ENCODE peak calls at places on chromosomes 13 and 19, in four cellular contexts. G, H, K and N are unnamed samples.

GRCh38 chr19:50325310-50326100 is 3.7 kb downstream of the KCNC3 start:
- DNase-seq in G (peak; percentile 95), H (peak; percentile 66), K (peak; percentile 86), N (peak; percentile 85)

GRCh38 chr19:38831142-38831605 is 420 bp downstream of the ECH1 start:
- DNase-seq in G (no peak), H (no peak), K (no peak), N (peak; percentile 69)

GRCh38 chr13:40591091-40591490 is 75.3 kb downstream of the FOXO1 start:
- DNase-seq in G (no peak), H (no peak), K (no peak), N (peak; percentile 82)

GRCh38 chr19:55600336-55601028 is 394 bp downstream of the ZNF524 start:
- DNase-seq in G (peak; percentile 91), H (peak; percentile 76), K (peak; percentile 94), N (peak; percentile 91)

GRCh38 chr13:90867336-90867683 is 480.2 kb upstream of the MIR17HG start:
- DNase-seq in G (peak; percentile 64), H (no peak), K (peak; percentile 82), N (peak; percentile 76)

GRCh38 chr13:69565334-69565733 is 542.3 kb upstream of the ATXN8OS start:
- DNase-seq in G (no peak), H (no peak), K (peak; percentile 43), N (peak; percentile 46)

GRCh38 chr13:98228661-98229349 is 51.7 kb upstream of the RNF113B start:
- DNase-seq in G (no peak), H (no peak), K (no peak), N (no peak)

GRCh38 chr19:1161716-1162115 is 12.4 kb downstream of the SBNO2 start:
- DNase-seq in G (no peak), H (no peak), K (no peak), N (no peak)

DNA sequence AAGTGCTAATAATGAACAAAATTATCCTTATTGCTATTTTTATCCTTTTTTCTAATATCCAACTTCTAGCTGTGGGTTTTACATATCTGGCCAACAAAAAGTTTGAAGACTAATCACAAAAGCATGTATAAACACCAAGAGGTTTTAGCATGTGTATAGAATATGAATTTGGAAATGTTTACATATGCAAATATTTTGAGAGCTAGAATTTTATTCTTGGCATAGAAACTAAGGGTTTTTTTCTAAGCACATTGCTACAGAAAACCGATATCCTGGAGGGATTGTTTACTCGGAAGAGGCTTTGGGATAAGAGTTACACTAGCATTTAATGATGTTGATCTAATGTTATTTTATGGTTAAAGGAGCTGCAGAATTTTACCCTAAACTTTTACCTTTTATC is 392.1 kb downstream of the EFNB2 start:
- DNase-seq in G (no peak), H (no peak), K (no peak), N (no peak)
- H3K4me3 ChIP-seq in G (no peak overlapping the region), H (no peak overlapping the region), K (no peak overlapping the region), N (no peak overlapping the region)

DNA sequence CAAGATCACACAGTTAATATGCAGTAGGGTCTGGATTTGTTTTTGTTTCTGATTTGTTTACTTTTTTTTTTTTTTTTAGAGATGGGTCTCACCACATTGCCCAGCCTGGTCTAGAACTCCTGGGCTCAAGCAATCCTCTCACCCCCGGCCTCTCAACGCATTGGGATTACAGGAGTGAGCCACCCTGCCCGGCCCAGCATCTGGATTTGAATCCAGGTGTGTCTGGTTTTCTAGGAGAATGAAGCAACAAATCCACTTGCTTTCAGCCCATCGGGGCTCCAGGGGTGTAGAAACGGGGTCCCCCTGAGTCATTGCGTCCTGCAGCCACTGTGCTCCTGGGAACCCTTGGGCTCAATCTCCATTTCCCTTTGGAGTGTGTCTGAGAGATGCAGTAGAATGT is 6.6 kb downstream of the CACNG8 start:
- DNase-seq in G (no peak), H (no peak), K (no peak), N (no peak)
- H3K27me3 ChIP-seq in G (no peaks in the 10 kb centered on the region), H (peaks cover 15% of the 10 kb centered on the region), K (no peaks in the 10 kb centered on the region), N (no peaks in the 10 kb centered on the region)

DNA sequence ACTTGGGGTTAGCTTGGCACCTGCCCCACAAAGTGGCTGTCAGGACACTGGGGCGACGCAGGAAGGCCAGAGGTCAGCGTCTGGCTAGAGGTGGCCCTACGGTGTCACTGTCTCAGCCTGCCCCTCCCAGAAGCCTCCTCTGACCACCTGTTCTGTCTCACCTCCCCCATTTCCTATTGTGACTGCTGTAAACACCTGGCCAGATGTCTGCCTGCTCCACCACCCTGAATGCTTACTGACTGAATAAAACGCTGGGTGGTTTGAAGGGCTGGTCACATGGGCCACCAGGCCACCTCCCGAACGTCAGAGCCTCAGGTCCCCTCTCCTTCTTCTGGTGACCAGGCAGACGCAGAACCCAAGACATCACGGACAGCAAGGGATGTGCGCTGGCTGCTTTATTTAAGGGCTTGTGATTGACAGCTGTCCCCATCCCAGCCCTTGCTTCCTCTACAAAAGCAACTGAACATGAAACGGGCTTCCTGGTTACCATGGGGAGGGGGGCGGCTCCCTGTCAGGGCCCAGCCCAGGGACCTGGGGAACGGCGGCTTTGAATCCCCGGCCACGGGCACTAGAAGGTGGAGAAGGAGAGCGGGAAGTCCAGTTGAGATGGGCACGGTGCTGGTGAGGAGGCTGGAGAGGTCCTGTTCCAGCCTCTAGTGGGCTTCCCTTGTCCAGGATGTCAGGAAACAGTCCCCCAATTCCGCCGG is 6.2 kb downstream of the ELOF1 start:
- DNase-seq in G (no peak), H (no peak), K (no peak), N (no peak)
- H3K27ac ChIP-seq in G (no peak overlapping the region), H (no peak overlapping the region), K (no peak overlapping the region), N (no peak overlapping the region)

GRCh38 chr19:45492137-45492626 is 4.7 kb downstream of the RTN2 start:
- DNase-seq in G (no peak), H (no peak), K (no peak), N (no peak)
- H3K4me3 ChIP-seq in G (no peak overlapping the region), H (no peak overlapping the region), K (peak overlapping the region; percentile 46), N (peak overlapping the region; percentile 73)

DNA sequence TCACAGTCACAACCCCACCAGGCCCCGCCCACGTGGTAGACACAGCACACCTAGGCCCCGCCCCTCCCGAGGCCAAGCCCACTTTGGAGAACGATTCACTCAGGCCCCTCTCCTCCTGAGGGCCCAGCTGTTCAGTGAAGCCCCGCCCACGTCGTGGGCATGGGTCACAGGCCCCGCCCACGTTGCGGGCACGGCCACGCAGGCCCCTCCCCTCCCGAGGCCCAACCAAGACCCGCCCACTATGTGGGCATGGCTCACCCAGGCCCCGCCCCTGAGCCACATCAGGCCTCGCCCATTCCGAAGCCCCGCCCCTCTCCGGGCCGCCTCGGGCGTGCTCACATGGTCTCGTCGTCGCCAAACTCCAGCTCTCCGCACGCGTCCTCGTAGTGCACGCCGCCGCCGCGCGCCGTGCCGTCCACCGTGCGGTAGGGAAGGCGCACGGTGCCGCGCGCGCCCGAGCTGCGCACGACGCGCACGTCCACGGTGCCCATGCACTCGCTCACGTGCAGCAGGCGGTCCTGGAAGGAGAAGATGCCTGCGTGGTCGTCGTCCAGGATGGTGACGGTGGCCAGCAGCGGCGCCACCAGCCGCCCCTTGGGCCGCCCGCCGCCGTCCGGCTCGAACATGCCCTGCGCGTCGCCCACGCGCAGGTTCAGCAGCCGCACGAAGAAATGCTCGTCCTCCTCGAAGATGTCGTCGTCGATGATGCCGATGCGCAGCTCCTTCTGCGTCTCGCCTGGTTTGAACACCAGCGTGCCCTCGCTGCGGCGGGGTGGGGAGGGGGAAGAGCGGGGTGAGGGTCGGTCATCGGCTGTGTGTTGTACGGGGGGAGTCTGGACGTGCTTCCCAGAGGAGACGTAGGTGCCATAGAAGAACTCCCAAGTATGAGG is 24.0 kb downstream of the SLC8A2 start:
- DNase-seq in G (peak; percentile 82), H (peak; percentile 57), K (peak; percentile 79), N (peak; percentile 47)
- H3K27me3 ChIP-seq in G (peaks cover 7% of the 10 kb centered on the region), H (peaks cover 28% of the 10 kb centered on the region), K (peaks cover 7% of the 10 kb centered on the region), N (peaks cover 15% of the 10 kb centered on the region)

DNA sequence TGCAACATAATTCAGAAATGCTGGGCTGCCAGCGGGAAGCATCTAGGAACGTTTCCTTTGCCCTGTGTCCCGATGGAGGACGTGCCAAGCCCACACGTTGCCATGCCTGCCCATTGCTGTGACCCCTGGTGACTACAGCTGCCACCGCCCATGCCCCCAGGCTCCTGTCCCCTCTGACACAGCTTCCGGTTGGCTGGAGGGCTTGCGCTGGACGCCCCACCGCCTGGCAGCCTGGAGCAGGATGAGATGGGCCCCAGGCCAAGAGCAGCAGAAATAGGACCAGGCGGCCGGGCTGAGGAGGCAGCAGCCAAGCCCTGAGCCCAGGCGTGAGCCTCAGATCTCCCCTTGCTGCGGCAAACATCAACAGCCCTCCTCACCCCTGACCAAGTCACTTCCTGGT is 125.9 kb downstream of the COL4A2 start:
- DNase-seq in G (no peak), H (no peak), K (no peak), N (no peak)
- H3K27ac ChIP-seq in G (no peak overlapping the region), H (no peak overlapping the region), K (no peak overlapping the region), N (no peak overlapping the region)

GRCh38 chr19:5120833-5121232 is 151.9 kb downstream of the KDM4B start:
- DNase-seq in G (no peak), H (no peak), K (no peak), N (no peak)
- H3K4me3 ChIP-seq in G (no peak overlapping the region), H (no peak overlapping the region), K (no peak overlapping the region), N (no peak overlapping the region)